ENCODE peak calls at places on chromosome 1, in eight cellular contexts. J is left ventricle myocardium inferior, L is BJ, V is choroid plexus epithelial cell, H is RWPE1, G is epithelial cell of esophagus, N is psoas muscle, D is AG04449. T is an unnamed sample.

GRCh38 chr1:220511785-220512184 is 16.2 kb upstream of the MARK1 start:
- DNase-seq in G (peak), V (no peak), L (no peak), N (no peak), H (peak), J (peak), D (no peak), T (no peak)

GRCh38 chr1:41784516-41785279 is 134.0 kb downstream of the HIVEP3 start:
- DNase-seq in H (no peak), V (no peak), G (no peak), D (no peak), J (no peak), N (no peak), L (peak), T (no peak)

GRCh38 chr1:212244441-212244840 is 40.8 kb upstream of the PPP2R5A start:
- DNase-seq in N (no peak), L (no peak), G (no peak), H (no peak), D (no peak), V (no peak), J (no peak), T (no peak)

GRCh38 chr1:109261006-109261405 is 11.7 kb downstream of the CELSR2 start:
- DNase-seq in V (no peak), N (no peak), J (no peak), G (no peak), D (no peak), L (no peak), H (no peak), T (no peak)

GRCh38 chr1:201088901-201089525 is 23.2 kb downstream of the CACNA1S start:
- DNase-seq in D (no peak), G (peak), J (no peak), V (no peak), L (no peak), N (no peak), H (peak), T (no peak)

GRCh38 chr1:173187838-173188237 is 19.3 kb downstream of the TNFSF4 start:
- DNase-seq in V (no peak), N (no peak), G (no peak), D (no peak), L (no peak), H (no peak), J (no peak), T (no peak)

GRCh38 chr1:200628223-200628868 is 7.8 kb upstream of the KIF14 start:
- DNase-seq in H (no peak), N (no peak), L (no peak), G (no peak), D (no peak), J (no peak), V (no peak), T (no peak)

GRCh38 chr1:27122652-27123051 is 32.3 kb downstream of the SLC9A1 start:
- DNase-seq in H (peak), J (peak), D (no peak), N (peak), L (no peak), V (peak), G (peak), T (no peak)

GRCh38 chr1:5720045-5720444 is 272.2 kb downstream of the NPHP4 start:
- DNase-seq in L (no peak), N (no peak), J (no peak), V (no peak), D (no peak), G (no peak), H (no peak), T (no peak)

GRCh38 chr1:221887091-221887746 is 145.3 kb upstream of the DUSP10 start:
- DNase-seq in L (no peak), N (peak), V (peak), H (peak), J (peak), D (peak), G (peak), T (peak)

GRCh38 chr1:198601936-198602889 is 36.6 kb upstream of the PTPRC start:
- DNase-seq in V (no peak), N (no peak), L (peak), H (no peak), J (no peak), G (no peak), D (peak), T (no peak)

GRCh38 chr1:230818411-230818810 is 49.9 kb downstream of the C1orf198 start:
- DNase-seq in H (no peak), N (no peak), V (no peak), D (no peak), J (no peak), G (no peak), L (no peak), T (no peak)

GRCh38 chr1:2480986-2481364 is 4.9 kb downstream of the PLCH2 start:
- DNase-seq in G (peak), J (no peak), V (no peak), N (no peak), L (no peak), D (no peak), H (no peak), T (no peak)

GRCh38 chr1:214103778-214104177 is 116.0 kb downstream of the PROX1 start:
- DNase-seq in J (no peak), L (no peak), D (no peak), G (no peak), H (no peak), N (no peak), V (no peak), T (no peak)

GRCh38 chr1:101239095-101240040 is 2.5 kb downstream of the S1PR1 start:
- DNase-seq in L (no peak), H (no peak), G (no peak), N (no peak), V (no peak), J (no peak), D (no peak), T (no peak)

GRCh38 chr1:84539972-84540371 is 33.6 kb upstream of the GNG5 start:
- DNase-seq in J (no peak), D (no peak), G (peak), H (no peak), N (no peak), L (no peak), V (peak), T (no peak)

GRCh38 chr1:54480201-54480848 is 67.7 kb upstream of the ACOT11 start:
- DNase-seq in J (no peak), V (no peak), N (no peak), H (no peak), G (no peak), L (no peak), D (no peak), T (no peak)

GRCh38 chr1:145784409-145784808 is 39.5 kb downstream of the RNF115 start:
- DNase-seq in H (no peak), G (no peak), V (no peak), N (no peak), J (no peak), D (no peak), L (no peak), T (no peak)

GRCh38 chr1:244963231-244963826 is 99.0 kb upstream of the HNRNPU start:
- DNase-seq in N (no peak), G (no peak), J (no peak), V (peak), D (no peak), L (no peak), H (no peak), T (no peak)

GRCh38 chr1:96804649-96805048 is 83.1 kb downstream of the PTBP2 start:
- DNase-seq in N (no peak), G (no peak), L (no peak), V (no peak), J (no peak), D (no peak), H (no peak), T (no peak)

GRCh38 chr1:41465741-41466140 is 18.7 kb downstream of the EDN2 start:
- DNase-seq in D (no peak), H (peak), L (no peak), N (no peak), J (no peak), G (peak), V (no peak), T (no peak)

GRCh38 chr1:76764638-76765572 is 102.4 kb upstream of the ST6GALNAC5 start:
- DNase-seq in L (no peak), D (no peak), N (peak), V (no peak), H (no peak), G (no peak), J (peak), T (no peak)

GRCh38 chr1:37792943-37793686 is 532 bp upstream of the MANEAL start:
- DNase-seq in N (no peak), V (no peak), D (no peak), G (no peak), L (no peak), J (no peak), H (no peak), T (no peak)

GRCh38 chr1:67741121-67741520 is 56.1 kb downstream of the GADD45A start:
- DNase-seq in D (no peak), J (no peak), G (no peak), N (no peak), V (no peak), L (no peak), H (no peak), T (no peak)

GRCh38 chr1:226432586-226433360 is 24.9 kb upstream of the PARP1 start:
- DNase-seq in J (no peak), H (no peak), G (no peak), D (no peak), L (no peak), N (no peak), V (no peak), T (no peak)

GRCh38 chr1:22228505-22228911 is 85.6 kb upstream of the WNT4 start:
- DNase-seq in D (no peak), L (no peak), V (peak), G (peak), J (no peak), H (peak), N (no peak), T (no peak)

GRCh38 chr1:7752512-7753417 is 18.3 kb upstream of the VAMP3 start:
- DNase-seq in J (peak), D (peak), H (peak), L (peak), G (peak), N (peak), V (peak), T (peak)

GRCh38 chr1:235277709-235278108 is 50.3 kb downstream of the ARID4B start:
- DNase-seq in D (no peak), V (no peak), N (no peak), J (no peak), H (no peak), G (no peak), L (no peak), T (no peak)

GRCh38 chr1:71307451-71307850 is 226.6 kb upstream of the ZRANB2 start:
- DNase-seq in N (no peak), G (peak), V (peak), L (peak), D (peak), J (no peak), H (no peak), T (no peak)

GRCh38 chr1:24236170-24237045 is 49.3 kb upstream of the IFNLR1 start:
- DNase-seq in V (peak), J (no peak), G (peak), H (peak), N (no peak), L (peak), D (no peak), T (peak)

GRCh38 chr1:228044961-228045360 is 37.5 kb upstream of the ARF1 start:
- DNase-seq in N (no peak), J (no peak), V (no peak), L (no peak), D (no peak), H (no peak), G (no peak), T (no peak)

GRCh38 chr1:25700124-25700523 is 83.5 kb downstream of the MAN1C1 start:
- DNase-seq in D (no peak), V (peak), L (peak), J (peak), G (no peak), H (no peak), N (peak), T (no peak)

GRCh38 chr1:234972411-234973191 is 156.0 kb downstream of the TOMM20 start:
- DNase-seq in D (no peak), H (no peak), J (no peak), N (no peak), L (no peak), G (no peak), V (no peak), T (no peak)

GRCh38 chr1:118618618-118619340 is 369.4 kb downstream of the TBX15 start:
- DNase-seq in D (no peak), L (no peak), N (no peak), V (peak), J (no peak), G (no peak), H (no peak), T (no peak)

GRCh38 chr1:148353461-148354283 is 129.4 kb downstream of the PPIAL4G start:
- DNase-seq in H (peak), J (no peak), N (no peak), L (no peak), G (peak), V (peak), D (no peak), T (no peak)

GRCh38 chr1:229582011-229582694 is 23.6 kb upstream of the ABCB10 start:
- DNase-seq in N (peak), H (no peak), J (peak), D (no peak), V (peak), G (peak), L (no peak), T (no peak)

GRCh38 chr1:88983791-88984552 is 8.5 kb downstream of the KYAT3 start:
- DNase-seq in J (no peak), D (no peak), N (no peak), L (no peak), G (peak), V (peak), H (peak), T (no peak)

GRCh38 chr1:230509281-230509977 is 83.3 kb upstream of the PGBD5 start:
- DNase-seq in V (peak), H (peak), L (peak), J (no peak), G (peak), N (peak), D (peak), T (no peak)

GRCh38 chr1:225766967-225767413 is 10.6 kb upstream of the SRP9 start:
- DNase-seq in H (peak), G (peak), D (peak), L (peak), J (no peak), N (peak), V (peak), T (no peak)

DNA sequence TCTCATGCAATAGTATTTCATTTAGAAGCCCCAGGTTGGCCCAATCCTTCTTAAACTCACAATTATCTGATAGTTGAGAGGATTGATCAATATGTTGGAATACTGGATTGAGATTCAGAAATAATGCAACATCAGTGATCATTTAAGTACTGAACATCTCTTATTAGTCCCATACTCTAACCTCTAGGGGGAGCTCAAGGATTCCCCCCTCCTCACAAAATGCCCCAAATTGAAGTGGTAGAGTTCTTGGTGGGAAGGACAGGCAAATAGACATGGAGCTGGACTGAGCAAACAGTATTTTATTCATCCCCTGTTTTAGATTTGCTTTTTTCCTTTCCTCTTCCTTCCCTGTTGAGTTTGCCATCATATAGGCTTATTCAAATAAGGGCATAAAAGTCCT is 62.8 kb downstream of the NGF start:
- DNase-seq in L (no peak), H (peak), N (no peak), J (no peak), V (peak), G (peak), D (no peak), T (no peak)
- TF ChIP-seq CTCF in L (peak), H (no peak), N (no peak), J (peak), V (peak), G (peak), D (peak), T (no peak)

GRCh38 chr1:152220166-152221163 is 3.5 kb downstream of the HRNR start:
- DNase-seq in J (no peak), L (no peak), N (no peak), H (no peak), D (no peak), V (no peak), G (no peak), T (no peak)

GRCh38 chr1:152227310-152227928 is 3.4 kb upstream of the HRNR start:
- DNase-seq in V (peak), J (no peak), G (peak), H (peak), D (no peak), N (no peak), L (no peak), T (no peak)

GRCh38 chr1:152228831-152229230 is 4.8 kb upstream of the HRNR start:
- DNase-seq in H (peak), D (no peak), G (peak), J (no peak), V (no peak), N (no peak), L (no peak), T (no peak)

GRCh38 chr1:152225678-152226077 is 1.7 kb upstream of the HRNR start:
- DNase-seq in N (no peak), V (no peak), J (no peak), D (no peak), H (peak), L (no peak), G (peak), T (no peak)

GRCh38 chr1:152224093-152224492 is at the start of gene HRNR:
- DNase-seq in J (no peak), V (no peak), N (no peak), D (no peak), G (no peak), H (no peak), L (no peak), T (no peak)
- TF ChIP-seq CTCF in J (no peak), V (no peak), N (no peak), D (no peak), G (no peak), H (no peak), L (no peak), T (no peak)

DNA sequence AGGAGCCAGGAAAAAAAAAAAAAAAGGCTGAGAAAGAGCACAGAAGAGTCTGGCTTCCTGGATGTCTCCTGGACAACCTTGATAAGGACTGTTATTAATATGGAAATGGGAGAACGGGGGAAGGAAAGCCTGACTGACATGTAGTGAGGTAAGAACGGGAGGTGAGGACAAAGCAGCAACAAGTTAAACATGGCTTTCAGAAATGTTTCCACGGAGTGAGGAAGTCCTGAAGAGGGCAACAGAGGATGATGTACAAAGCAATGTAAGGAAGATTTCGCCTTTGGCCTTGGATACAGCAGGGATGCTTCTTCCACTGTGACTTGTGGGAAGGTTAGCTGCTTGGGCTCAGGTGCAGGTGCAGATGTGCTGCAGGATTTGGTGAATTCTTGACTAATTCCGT is 11.9 kb upstream of the NIBAN1 start:
- DNase-seq in D (no peak), V (peak), H (peak), G (peak), J (no peak), L (no peak), N (no peak), T (no peak)
- TF ChIP-seq CTCF in D (peak), V (peak), H (no peak), G (peak), J (peak), L (peak), N (no peak), T (no peak)

GRCh38 chr1:50934838-50935237 is 25.2 kb downstream of the FAF1 start:
- DNase-seq in H (no peak), L (no peak), G (no peak), V (no peak), N (no peak), D (no peak), J (no peak), T (no peak)

GRCh38 chr1:50930193-50930592 is 29.9 kb downstream of the FAF1 start:
- DNase-seq in V (no peak), J (no peak), L (no peak), G (no peak), N (no peak), D (no peak), H (no peak), T (no peak)

GRCh38 chr1:50930965-50931737 is 28.9 kb downstream of the FAF1 start:
- DNase-seq in N (no peak), H (no peak), J (no peak), V (peak), G (peak), L (no peak), D (no peak), T (no peak)

GRCh38 chr1:50923564-50923963 is 36.5 kb downstream of the FAF1 start:
- DNase-seq in D (no peak), J (no peak), H (no peak), L (no peak), G (no peak), N (no peak), V (no peak), T (no peak)

DNA sequence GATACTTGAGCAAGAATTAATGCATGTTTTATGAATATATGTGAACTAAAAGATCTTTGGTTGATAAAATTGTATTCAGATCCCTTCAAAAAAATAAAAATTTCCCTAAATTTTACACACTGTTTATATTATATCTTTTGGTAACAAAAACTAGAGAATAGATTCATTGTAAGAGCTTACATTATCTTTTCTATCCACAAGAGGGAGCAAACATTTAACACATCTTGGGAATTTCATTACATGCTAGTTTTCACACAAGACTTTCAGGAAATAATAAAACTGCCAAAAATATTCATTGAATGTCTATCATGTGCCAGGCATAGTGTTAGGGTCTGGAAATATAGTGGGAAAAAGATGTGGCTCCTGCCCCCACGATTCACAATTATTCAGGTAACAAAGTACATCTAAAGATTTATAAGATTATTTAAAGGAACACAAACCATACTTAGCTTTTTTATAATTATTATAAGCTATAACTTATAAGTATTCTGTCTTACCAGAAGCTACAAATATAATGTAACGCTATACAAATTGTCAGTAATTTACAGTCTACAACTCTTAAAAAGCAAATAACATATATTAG is 30.6 kb downstream of the FAF1 start:
- DNase-seq in N (no peak), D (peak), J (no peak), H (peak), G (peak), L (no peak), V (peak), T (no peak)
- TF ChIP-seq CTCF in N (peak), D (peak), J (peak), H (peak), G (peak), L (peak), V (peak), T (no peak)

DNA sequence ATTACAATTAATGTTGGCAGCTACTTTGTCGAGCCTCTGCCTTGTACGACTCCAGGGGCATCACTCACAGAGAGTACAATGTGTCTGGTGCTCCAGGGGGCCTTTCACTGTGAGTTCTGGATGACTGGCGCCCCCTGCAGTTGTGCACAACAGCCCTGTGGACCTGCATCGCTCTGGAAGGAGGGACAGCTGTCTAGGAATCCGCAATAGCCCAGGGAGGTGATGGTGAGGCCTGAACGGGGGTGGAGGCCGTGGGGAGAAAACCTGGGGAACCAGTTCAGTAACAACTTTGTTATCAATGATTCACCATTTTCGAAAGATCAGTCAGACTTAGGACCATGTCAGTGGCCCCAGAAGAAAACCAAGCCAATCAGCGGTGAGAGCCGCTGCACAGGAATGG is 189.1 kb downstream of the KAZN start:
- DNase-seq in N (no peak), L (no peak), D (no peak), J (no peak), H (peak), G (peak), V (no peak), T (no peak)
- TF ChIP-seq CTCF in N (no peak), L (no peak), D (no peak), J (no peak), H (no peak), G (peak), V (no peak), T (no peak)

T was measured in omental fat pad.